ENCODE peak calls at places on chromosomes 7 and 10, in four cellular contexts. L is A549, G is K562, U is IMR-90. O is an unnamed sample.

GRCh38 chr7:81845628-81846259 is 75.9 kb upstream of the HGF start:
- DNase-seq in L (no peak), G (no peak), U (peak), O (peak)

GRCh38 chr10:92972066-92972870 is 88.3 kb upstream of the CYP26C1 start:
- DNase-seq in L (peak), G (peak), U (peak), O (no peak)

GRCh38 chr10:113127285-113128283 is 177.5 kb downstream of the TCF7L2 start:
- DNase-seq in L (no peak), G (no peak), U (no peak), O (no peak)

GRCh38 chr10:20494474-20494873 is 402.6 kb downstream of the NEBL start:
- DNase-seq in L (no peak), G (no peak), U (no peak), O (no peak)

GRCh38 chr10:79397051-79397450 is 48.4 kb downstream of the ZCCHC24 start:
- DNase-seq in L (no peak), G (no peak), U (no peak), O (no peak)

GRCh38 chr7:71131753-71132520 is at the start of gene GALNT17:
- DNase-seq in L (no peak), G (no peak), U (no peak), O (no peak)

GRCh38 chr7:148959726-148960125 is 68.6 kb downstream of the PDIA4 start:
- DNase-seq in L (no peak), G (no peak), U (no peak), O (no peak)

GRCh38 chr7:23680417-23681405 is 712 bp downstream of the FAM221A start:
- DNase-seq in L (no peak), G (no peak), U (peak), O (peak)

GRCh38 chr7:139183878-139184338 is 47.1 kb upstream of the UBN2 start:
- DNase-seq in L (no peak), G (peak), U (no peak), O (no peak)

GRCh38 chr7:15291707-15292106 is 270.1 kb downstream of the AGMO start:
- DNase-seq in L (peak), G (no peak), U (no peak), O (no peak)

GRCh38 chr10:25048463-25048862 is 32.1 kb downstream of the THNSL1 start:
- DNase-seq in L (no peak), G (no peak), U (no peak), O (no peak)

GRCh38 chr10:131833446-131834080 is 67.2 kb upstream of the PPP2R2D start:
- DNase-seq in L (no peak), G (no peak), U (no peak), O (no peak)

GRCh38 chr10:72952901-72953223 is 1.7 kb downstream of the PLA2G12B start:
- DNase-seq in L (no peak), G (no peak), U (no peak), O (no peak)

GRCh38 chr7:117323877-117324699 is 1.2 kb upstream of the WNT2 start:
- DNase-seq in L (peak), G (no peak), U (peak), O (no peak)

GRCh38 chr7:7934945-7935344 is 33.7 kb upstream of the GLCCI1 start:
- DNase-seq in L (no peak), G (no peak), U (no peak), O (no peak)

GRCh38 chr10:50260791-50261281 is 9.5 kb upstream of the ASAH2 start:
- DNase-seq in L (no peak), G (peak), U (peak), O (no peak)

GRCh38 chr7:17015575-17015974 is 133.8 kb upstream of the AGR3 start:
- DNase-seq in L (no peak), G (no peak), U (peak), O (no peak)

GRCh38 chr7:135714534-135715009 is 13.4 kb downstream of the SLC13A4 start:
- DNase-seq in L (peak), G (no peak), U (peak), O (peak)

GRCh38 chr10:32687546-32687945 is 241.6 kb downstream of the CCDC7 start:
- DNase-seq in L (no peak), G (no peak), U (no peak), O (no peak)

GRCh38 chr7:158477866-158478265 is 109.8 kb downstream of the PTPRN2 start:
- DNase-seq in L (no peak), G (no peak), U (no peak), O (no peak)

GRCh38 chr7:33286521-33286920 is 157.2 kb downstream of the BBS9 start:
- DNase-seq in L (no peak), G (no peak), U (no peak), O (no peak)

GRCh38 chr10:17616403-17617030 is 657 bp downstream of the HACD1 start:
- DNase-seq in L (peak), G (peak), U (peak), O (peak)

GRCh38 chr10:132616170-132616994 is 78.8 kb downstream of the INPP5A start:
- DNase-seq in L (no peak), G (no peak), U (no peak), O (no peak)

GRCh38 chr7:45102785-45103712 is 8.4 kb downstream of the TBRG4 start:
- DNase-seq in L (no peak), G (no peak), U (no peak), O (no peak)

GRCh38 chr7:7018290-7018689 is 164.1 kb upstream of the C1GALT1 start:
- DNase-seq in L (no peak), G (no peak), U (no peak), O (no peak)

GRCh38 chr7:1536105-1536767 is 5.7 kb downstream of the MAFK start:
- DNase-seq in L (no peak), G (no peak), U (no peak), O (no peak)

GRCh38 chr10:110535958-110536891 is 31.3 kb upstream of the SMC3 start:
- DNase-seq in L (no peak), G (peak), U (peak), O (no peak)

GRCh38 chr7:46651070-46651469 is 730.0 kb upstream of the IGFBP3 start:
- DNase-seq in L (peak), G (no peak), U (no peak), O (no peak)

GRCh38 chr10:4061441-4061951 is 276.5 kb upstream of the KLF6 start:
- DNase-seq in L (no peak), G (no peak), U (no peak), O (no peak)

GRCh38 chr10:128369101-128369650 is 243.0 kb upstream of the MKI67 start:
- DNase-seq in L (no peak), G (no peak), U (no peak), O (no peak)

GRCh38 chr10:122159159-122159970 is 111.7 kb upstream of the BTBD16 start:
- DNase-seq in L (no peak), G (no peak), U (peak), O (no peak)

GRCh38 chr10:132386419-132386831 is 10.6 kb upstream of the PWWP2B start:
- DNase-seq in L (no peak), G (no peak), U (no peak), O (no peak)

GRCh38 chr7:101235050-101235449 is 2.6 kb downstream of the CLDN15 start:
- DNase-seq in L (peak), G (peak), U (no peak), O (no peak)

GRCh38 chr7:93578762-93579161 is 4.2 kb upstream of the CALCR start:
- DNase-seq in L (peak), G (no peak), U (no peak), O (no peak)

GRCh38 chr10:119655566-119656001 is 4.4 kb downstream of the BAG3 start:
- DNase-seq in L (peak), G (peak), U (peak), O (no peak)

GRCh38 chr10:118870467-118871243 is 115.9 kb upstream of the CACUL1 start:
- DNase-seq in L (peak), G (no peak), U (peak), O (peak)

GRCh38 chr7:155778349-155778748 is 33.9 kb downstream of the SHH start:
- DNase-seq in L (no peak), G (no peak), U (no peak), O (no peak)

GRCh38 chr7:40219917-40220316 is 85.1 kb downstream of the SUGCT start:
- DNase-seq in L (no peak), G (no peak), U (peak), O (no peak)

GRCh38 chr10:99328579-99329237 is 448 bp upstream of the CNNM1 start:
- DNase-seq in L (peak), G (no peak), U (peak), O (no peak)
- TF ChIP-seq BHLHE40 in L (no peak), G (no peak), U (no peak), O (no peak)

GRCh38 chr10:5305374-5305773 is 59.4 kb upstream of the UCN3 start:
- DNase-seq in L (no peak), G (no peak), U (no peak), O (no peak)
- TF ChIP-seq BHLHE40 in L (no peak), G (no peak), U (no peak), O (no peak)

GRCh38 chr7:2641406-2642393 is 9.9 kb downstream of the TTYH3 start:
- DNase-seq in L (no peak), G (no peak), U (peak), O (no peak)
- TF ChIP-seq BHLHE40 in L (no peak), G (no peak), U (peak), O (no peak)

GRCh38 chr7:34750636-34751035 is 92.6 kb downstream of the NPSR1 start:
- DNase-seq in L (no peak), G (no peak), U (no peak), O (no peak)

GRCh38 chr7:34750209-34750608 is 92.2 kb downstream of the NPSR1 start:
- DNase-seq in L (no peak), G (no peak), U (no peak), O (no peak)

GRCh38 chr7:34747842-34748241 is 89.8 kb downstream of the NPSR1 start:
- DNase-seq in L (no peak), G (no peak), U (no peak), O (no peak)

GRCh38 chr7:34747176-34747781 is 89.3 kb downstream of the NPSR1 start:
- DNase-seq in L (no peak), G (no peak), U (no peak), O (no peak)

GRCh38 chr7:34748244-34749039 is 90.4 kb downstream of the NPSR1 start:
- DNase-seq in L (peak), G (no peak), U (peak), O (no peak)
- TF ChIP-seq BHLHE40 in L (no peak), G (no peak), U (no peak), O (no peak)

DNA sequence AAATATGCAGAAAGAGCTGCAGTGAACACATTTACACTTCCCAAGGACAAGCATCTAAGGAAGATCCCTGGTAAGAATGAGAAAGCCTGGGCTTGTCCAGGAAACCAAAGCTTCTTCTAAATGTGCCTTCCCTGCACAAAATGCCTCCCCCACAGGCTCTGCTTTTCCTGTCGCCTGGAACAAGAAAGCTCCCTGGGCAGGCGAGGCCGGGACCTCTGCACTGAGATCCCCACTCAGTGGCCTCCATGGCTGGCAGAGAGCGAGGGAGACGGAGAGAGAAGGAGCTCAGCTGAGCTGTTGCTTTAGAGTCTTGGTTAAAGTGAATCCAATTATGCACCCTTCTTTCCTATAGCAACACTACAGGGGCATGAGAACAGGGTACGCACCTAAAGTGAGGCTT is 75.6 kb downstream of the AMZ1 start:
- DNase-seq in L (no peak), G (no peak), U (no peak), O (no peak)
- TF ChIP-seq BHLHE40 in L (no peak), G (no peak), U (no peak), O (no peak)

GRCh38 chr10:71210031-71210871 is 2.1 kb upstream of the UNC5B start:
- DNase-seq in L (no peak), G (no peak), U (no peak), O (no peak)

GRCh38 chr10:71212249-71213126 is at the start of gene UNC5B:
- DNase-seq in L (peak), G (peak), U (peak), O (peak)

GRCh38 chr10:71211053-71211452 is 1.3 kb upstream of the UNC5B start:
- DNase-seq in L (no peak), G (no peak), U (no peak), O (no peak)

GRCh38 chr10:71213127-71213616 is 802 bp downstream of the UNC5B start:
- DNase-seq in L (peak), G (peak), U (peak), O (no peak)

DNA sequence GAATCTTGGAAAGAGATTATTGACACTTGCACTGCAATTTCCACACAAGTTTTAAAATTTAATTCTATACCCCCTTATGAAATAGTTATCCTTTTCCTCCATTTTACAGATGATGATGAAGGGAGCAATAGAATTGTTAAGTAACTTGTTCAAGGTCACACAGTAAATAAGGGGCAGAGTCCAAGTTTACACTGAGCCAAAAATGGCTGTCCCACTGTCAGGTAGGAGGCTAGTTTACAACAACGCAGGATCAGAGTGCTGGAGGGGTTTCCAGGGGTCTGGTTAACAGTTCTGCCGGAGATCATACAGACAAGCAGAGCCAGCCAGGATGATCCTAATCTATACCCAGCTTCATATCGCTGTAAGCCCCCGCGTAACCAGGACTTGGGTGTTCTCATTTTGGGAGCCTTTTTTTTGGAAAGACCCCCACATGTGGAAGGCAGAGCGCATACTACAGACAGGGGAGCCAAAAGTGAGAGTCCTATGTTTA is 566 bp upstream of the UNC5B start:
- DNase-seq in L (no peak), G (no peak), U (no peak), O (no peak)
- TF ChIP-seq BHLHE40 in L (no peak), G (no peak), U (no peak), O (no peak)

DNA sequence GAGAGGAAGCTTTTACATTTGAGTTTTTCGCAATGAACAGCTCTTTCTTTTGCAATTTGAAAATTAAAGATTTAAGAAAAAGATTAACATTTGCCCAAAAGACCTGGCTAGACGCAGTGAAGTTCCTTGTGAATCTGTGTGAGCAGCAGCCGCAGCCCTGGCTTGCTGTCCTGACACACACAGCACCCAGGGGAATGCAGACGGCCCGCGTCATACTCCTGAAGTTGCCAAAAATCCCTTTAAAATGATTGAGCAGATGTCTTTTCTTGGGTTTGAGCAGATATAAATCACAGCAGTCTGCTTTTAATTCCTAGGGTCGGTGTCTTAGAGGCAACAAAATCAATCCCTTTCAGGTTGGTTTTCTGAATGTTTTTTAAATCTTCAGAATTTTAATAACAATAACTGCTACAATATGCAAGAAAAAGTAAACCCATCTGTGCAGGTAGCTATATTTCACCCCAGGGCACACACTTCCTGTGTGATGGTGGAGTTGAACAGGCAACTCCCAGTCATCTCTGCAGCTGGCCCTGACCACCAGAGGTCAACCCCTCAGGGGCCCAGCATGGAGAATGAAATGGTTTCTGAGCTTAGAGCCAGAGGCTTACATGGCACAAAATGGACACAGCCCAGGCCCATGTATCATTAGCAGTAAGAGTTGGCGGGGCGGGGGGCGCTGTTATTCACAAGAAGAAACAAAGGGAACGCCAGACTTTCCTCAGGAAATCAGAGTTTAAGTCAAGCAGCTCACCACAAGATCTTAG is 32.2 kb upstream of the TRIL start:
- DNase-seq in L (no peak), G (no peak), U (no peak), O (no peak)
- TF ChIP-seq BHLHE40 in L (no peak), G (no peak), U (no peak), O (no peak)

GRCh38 chr7:132190683-132191082 is 385.6 kb downstream of the PLXNA4 start:
- DNase-seq in L (no peak), G (no peak), U (no peak), O (no peak)
- TF ChIP-seq BHLHE40 in L (no peak), G (no peak), U (no peak), O (no peak)

GRCh38 chr7:54908760-54909438 is 109.9 kb upstream of the EGFR start:
- DNase-seq in L (no peak), G (no peak), U (peak), O (no peak)
- TF ChIP-seq BHLHE40 in L (no peak), G (no peak), U (no peak), O (no peak)

O was measured in HEK293T.